ENCODE peak calls at places on chromosomes 2 and 18, in five cellular contexts. S is NCI-H510A treated with DMSO at 0.1 percent for 48 hours, J is nucleus accumbens, M is AG10803, U is cardiac septum. F is an unnamed sample.

GRCh38 chr2:241095594-241096290 is 6.3 kb downstream of the MTERF4 start:
- DNase-seq in S (no peak), J (no peak), M (no peak), U (no peak), F (no peak)

GRCh38 chr18:27750014-27750413 is 426.9 kb downstream of the CDH2 start:
- DNase-seq in S (peak), J (peak), M (peak), U (no peak), F (no peak)

GRCh38 chr2:3168230-3168891 is 209.3 kb downstream of the EIPR1 start:
- DNase-seq in S (no peak), J (no peak), M (peak), U (peak), F (no peak)

GRCh38 chr2:44926957-44927356 is 14.5 kb upstream of the SIX3 start:
- DNase-seq in S (no peak), J (no peak), M (no peak), U (no peak), F (no peak)

GRCh38 chr2:147438897-147439296 is 405.9 kb upstream of the ACVR2A start:
- DNase-seq in S (no peak), J (no peak), M (no peak), U (no peak), F (no peak)

GRCh38 chr18:79515944-79516351 is 120.2 kb downstream of the NFATC1 start:
- DNase-seq in S (no peak), J (no peak), M (no peak), U (peak), F (no peak)

GRCh38 chr18:22470141-22470510 is 52.4 kb upstream of the CTAGE1 start:
- DNase-seq in S (no peak), J (no peak), M (peak), U (no peak), F (no peak)

GRCh38 chr2:223613017-223613950 is 11.1 kb upstream of the SCG2 start:
- DNase-seq in S (peak), J (peak), M (peak), U (peak), F (peak)

GRCh38 chr2:174610243-174610995 is 12.8 kb upstream of the WIPF1 start:
- DNase-seq in S (no peak), J (no peak), M (peak), U (no peak), F (no peak)

GRCh38 chr2:188677182-188677581 is 297.0 kb upstream of the COL3A1 start:
- DNase-seq in S (no peak), J (no peak), M (peak), U (no peak), F (no peak)

GRCh38 chr2:66364495-66364992 is 70.4 kb upstream of the MEIS1 start:
- DNase-seq in S (no peak), J (no peak), M (peak), U (no peak), F (no peak)

GRCh38 chr2:27860111-27860510 is 30.1 kb downstream of the RBKS start:
- DNase-seq in S (no peak), J (no peak), M (peak), U (no peak), F (no peak)

GRCh38 chr2:43225788-43226557 is 433 bp downstream of the ZFP36L2 start:
- DNase-seq in S (peak), J (peak), M (peak), U (peak), F (peak)

GRCh38 chr2:19989681-19990415 is at the start of gene WDR35:
- DNase-seq in S (peak), J (peak), M (peak), U (peak), F (peak)

GRCh38 chr2:75894170-75894569 is 183.5 kb upstream of the GCFC2 start:
- DNase-seq in S (no peak), J (no peak), M (no peak), U (no peak), F (no peak)

GRCh38 chr2:45869165-45869501 is 217.7 kb downstream of the PRKCE start:
- DNase-seq in S (no peak), J (no peak), M (peak), U (no peak), F (no peak)

GRCh38 chr2:210428415-210429179 is 48.0 kb downstream of the LANCL1 start:
- DNase-seq in S (no peak), J (no peak), M (peak), U (no peak), F (no peak)

GRCh38 chr2:187422277-187422676 is 25.8 kb downstream of the CALCRL start:
- DNase-seq in S (no peak), J (no peak), M (peak), U (no peak), F (no peak)

GRCh38 chr2:223723954-223724411 is 113.4 kb downstream of the AP1S3 start:
- DNase-seq in S (peak), J (no peak), M (no peak), U (no peak), F (no peak)

GRCh38 chr18:47075098-47075883 is 39.9 kb upstream of the ELOA2 start:
- DNase-seq in S (peak), J (no peak), M (peak), U (no peak), F (no peak)

F was measured in hypothalamus.